ENCODE peak calls at places on chromosomes 5 and 9, in nine cellular contexts. B, G, L, E, D, T, O, A and M are unnamed samples.

GRCh38 chr5:69484891-69485290 is 7.7 kb upstream of the OCLN start:
- DNase-seq in B (no peak), G (no peak), L (no peak), E (no peak), D (no peak), T (peak), O (no peak), A (no peak), M (no peak)

GRCh38 chr5:112283943-112284342 is 135.1 kb downstream of the EPB41L4A start:
- DNase-seq in B (no peak), G (no peak), L (no peak), E (no peak), D (no peak), T (no peak), O (no peak), A (no peak), M (no peak)

GRCh38 chr5:23208959-23209431 is 298.4 kb upstream of the PRDM9 start:
- DNase-seq in B (peak), G (no peak), L (peak), E (no peak), D (peak), T (peak), O (peak), A (no peak), M (no peak)

GRCh38 chr5:148471379-148471778 is 87.6 kb downstream of the FBXO38 start:
- DNase-seq in B (no peak), G (no peak), L (no peak), E (no peak), D (no peak), T (no peak), O (no peak), A (no peak), M (no peak)

GRCh38 chr9:115413766-115414382 is 295.9 kb upstream of the TNC start:
- DNase-seq in B (no peak), G (no peak), L (no peak), E (no peak), D (no peak), T (no peak), O (no peak), A (no peak), M (no peak)

GRCh38 chr9:35598863-35599590 is 6.0 kb upstream of the TESK1 start:
- DNase-seq in B (no peak), G (no peak), L (no peak), E (no peak), D (no peak), T (no peak), O (no peak), A (peak), M (no peak)

GRCh38 chr5:128736567-128736966 is 198.5 kb upstream of the FBN2 start:
- DNase-seq in B (no peak), G (no peak), L (no peak), E (no peak), D (peak), T (no peak), O (no peak), A (no peak), M (no peak)

GRCh38 chr5:171520300-171521170 is 101.1 kb downstream of the FGF18 start:
- DNase-seq in B (no peak), G (no peak), L (no peak), E (no peak), D (peak), T (no peak), O (peak), A (peak), M (no peak)

GRCh38 chr5:19547640-19548039 is 440.4 kb downstream of the CDH18 start:
- DNase-seq in B (no peak), G (peak), L (no peak), E (no peak), D (no peak), T (no peak), O (no peak), A (no peak), M (no peak)

GRCh38 chr5:170430871-170431437 is 41.8 kb upstream of the KCNMB1 start:
- DNase-seq in B (no peak), G (no peak), L (no peak), E (no peak), D (no peak), T (no peak), O (no peak), A (no peak), M (no peak)

GRCh38 chr9:33139421-33140228 is 27.5 kb downstream of the B4GALT1 start:
- DNase-seq in B (no peak), G (peak), L (no peak), E (peak), D (no peak), T (no peak), O (peak), A (peak), M (no peak)

GRCh38 chr9:76161546-76161945 is 232.7 kb downstream of the RFK start:
- DNase-seq in B (no peak), G (peak), L (no peak), E (no peak), D (no peak), T (peak), O (peak), A (no peak), M (no peak)

GRCh38 chr5:32298056-32298420 is 14.7 kb downstream of the MTMR12 start:
- DNase-seq in B (no peak), G (no peak), L (no peak), E (no peak), D (no peak), T (no peak), O (no peak), A (no peak), M (no peak)

GRCh38 chr5:167940911-167941310 is 350.5 kb upstream of the WWC1 start:
- DNase-seq in B (no peak), G (no peak), L (no peak), E (no peak), D (no peak), T (no peak), O (no peak), A (no peak), M (no peak)

GRCh38 chr9:94881454-94881853 is 155.0 kb downstream of the AOPEP start:
- DNase-seq in B (no peak), G (no peak), L (no peak), E (no peak), D (no peak), T (no peak), O (no peak), A (no peak), M (no peak)

GRCh38 chr5:181204561-181205401 is at the start of gene TRIM7:
- DNase-seq in B (peak), G (peak), L (peak), E (peak), D (peak), T (no peak), O (peak), A (no peak), M (no peak)

GRCh38 chr9:135410831-135411473 is 68.6 kb upstream of the PPP1R26 start:
- DNase-seq in B (no peak), G (no peak), L (no peak), E (no peak), D (no peak), T (no peak), O (no peak), A (no peak), M (no peak)

GRCh38 chr5:86644843-86645242 is 27.1 kb downstream of the COX7C start:
- DNase-seq in B (no peak), G (no peak), L (no peak), E (no peak), D (no peak), T (no peak), O (no peak), A (no peak), M (no peak)

GRCh38 chr9:26800322-26800721 is 92.3 kb downstream of the CAAP1 start:
- DNase-seq in B (no peak), G (no peak), L (no peak), E (no peak), D (no peak), T (no peak), O (no peak), A (no peak), M (no peak)

GRCh38 chr5:5490774-5491347 is 68.4 kb downstream of the ICE1 start:
- DNase-seq in B (no peak), G (no peak), L (no peak), E (no peak), D (no peak), T (no peak), O (no peak), A (peak), M (no peak)

GRCh38 chr5:40046792-40047191 is 622.0 kb upstream of the DAB2 start:
- DNase-seq in B (no peak), G (peak), L (no peak), E (no peak), D (peak), T (no peak), O (no peak), A (no peak), M (no peak)

GRCh38 chr5:130034872-130035271 is 130.6 kb downstream of the CHSY3 start:
- DNase-seq in B (no peak), G (peak), L (no peak), E (no peak), D (no peak), T (no peak), O (no peak), A (no peak), M (no peak)

GRCh38 chr9:87116492-87116891 is 169.2 kb upstream of the GAS1 start:
- DNase-seq in B (no peak), G (no peak), L (no peak), E (no peak), D (no peak), T (no peak), O (no peak), A (no peak), M (no peak)

GRCh38 chr9:107142430-107142829 is 140.6 kb upstream of the RAD23B start:
- DNase-seq in B (no peak), G (no peak), L (no peak), E (no peak), D (no peak), T (no peak), O (no peak), A (no peak), M (no peak)

GRCh38 chr9:72623156-72623555 is 101.7 kb downstream of the TMC1 start:
- DNase-seq in B (no peak), G (no peak), L (no peak), E (no peak), D (peak), T (no peak), O (no peak), A (no peak), M (no peak)

DNA sequence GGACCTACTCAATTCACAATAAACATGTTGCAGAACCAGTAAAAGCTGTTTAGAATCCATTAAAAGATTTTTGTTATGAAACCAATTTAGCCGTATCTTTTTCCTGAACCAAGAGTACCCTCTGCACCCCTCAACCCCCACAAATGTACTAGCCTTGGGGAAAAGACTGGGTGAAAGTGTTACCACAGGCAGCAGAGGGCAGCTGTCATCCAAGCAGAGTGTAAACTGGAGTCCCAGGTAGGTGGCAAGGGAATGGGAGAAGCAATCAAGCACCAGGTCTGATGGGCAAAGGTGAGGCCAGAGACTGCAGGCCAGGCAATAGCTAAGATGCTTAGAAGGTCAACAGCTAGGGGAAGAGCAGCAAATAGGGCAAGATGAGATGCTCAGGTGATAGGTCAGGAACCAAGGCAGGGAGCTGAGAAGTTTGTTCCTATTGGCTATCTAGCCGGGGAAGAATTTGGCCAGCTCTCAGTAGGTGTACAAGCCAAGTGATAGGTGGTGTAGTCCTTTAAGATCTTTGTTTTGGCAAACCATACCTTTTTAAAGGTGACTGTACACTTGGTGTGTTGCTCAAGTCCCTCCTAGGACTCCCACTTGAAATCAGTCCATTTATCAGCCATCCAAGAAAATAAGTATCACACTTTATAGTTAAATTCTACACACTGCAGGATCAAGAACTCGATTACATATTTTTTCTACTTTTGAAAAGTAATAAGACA is 77.8 kb upstream of the CCDC112 start:
- DNase-seq in B (no peak), G (no peak), L (no peak), E (no peak), D (no peak), T (no peak), O (no peak), A (no peak), M (no peak)
- TF ChIP-seq CTCF in B (peak), G (no peak), L (no peak), E (no peak), D (no peak), T (no peak), O (no peak), A (no peak), M (no peak)

GRCh38 chr5:142324377-142324870 is 397 bp downstream of the SPRY4 start:
- DNase-seq in B (peak), G (no peak), L (no peak), E (no peak), D (peak), T (no peak), O (no peak), A (no peak), M (no peak)
- TF ChIP-seq CTCF in B (no peak), G (peak), L (peak), E (no peak), D (no peak), T (peak), O (peak), A (peak), M (no peak)

DNA sequence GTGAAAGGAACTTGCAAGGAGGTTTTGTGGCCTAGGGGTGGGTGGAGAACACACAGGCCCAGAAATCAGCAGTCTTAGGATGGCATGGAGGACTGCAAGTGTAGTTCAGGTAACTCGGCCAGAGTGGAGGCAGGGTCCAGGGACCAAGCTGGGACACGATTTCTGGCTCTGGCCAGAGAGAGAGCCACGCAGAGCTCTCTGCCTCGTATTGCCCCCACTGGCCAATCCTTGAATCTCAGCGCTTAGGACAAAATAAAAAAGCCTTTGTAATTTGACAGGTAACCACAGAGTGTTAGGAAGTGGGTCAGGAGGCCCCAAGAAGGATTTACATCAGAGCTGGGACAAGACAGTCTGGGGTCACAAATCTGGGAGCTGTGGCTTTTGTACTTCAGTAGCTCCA is 11.7 kb downstream of the MAP3K1 start:
- DNase-seq in B (peak), G (no peak), L (no peak), E (no peak), D (no peak), T (no peak), O (no peak), A (no peak), M (no peak)
- TF ChIP-seq CTCF in B (no peak), G (no peak), L (peak), E (no peak), D (no peak), T (peak), O (peak), A (peak), M (no peak)

GRCh38 chr9:113151696-113152630 is 1.2 kb downstream of the SLC31A2 start:
- DNase-seq in B (no peak), G (no peak), L (no peak), E (no peak), D (peak), T (no peak), O (no peak), A (no peak), M (no peak)
- TF ChIP-seq CTCF in B (no peak), G (no peak), L (no peak), E (no peak), D (no peak), T (no peak), O (no peak), A (no peak), M (no peak)

GRCh38 chr5:178120661-178121357 is 7.5 kb downstream of the N4BP3 start:
- DNase-seq in B (peak), G (peak), L (peak), E (peak), D (peak), T (peak), O (peak), A (peak), M (peak)
- TF ChIP-seq CTCF in B (peak), G (peak), L (peak), E (peak), D (peak), T (peak), O (peak), A (peak), M (peak)

GRCh38 chr5:103256178-103256577 is 2.4 kb upstream of the MACIR start:
- DNase-seq in B (no peak), G (no peak), L (no peak), E (no peak), D (no peak), T (no peak), O (peak), A (no peak), M (no peak)
- TF ChIP-seq CTCF in B (peak), G (peak), L (no peak), E (no peak), D (no peak), T (peak), O (peak), A (no peak), M (no peak)

DNA sequence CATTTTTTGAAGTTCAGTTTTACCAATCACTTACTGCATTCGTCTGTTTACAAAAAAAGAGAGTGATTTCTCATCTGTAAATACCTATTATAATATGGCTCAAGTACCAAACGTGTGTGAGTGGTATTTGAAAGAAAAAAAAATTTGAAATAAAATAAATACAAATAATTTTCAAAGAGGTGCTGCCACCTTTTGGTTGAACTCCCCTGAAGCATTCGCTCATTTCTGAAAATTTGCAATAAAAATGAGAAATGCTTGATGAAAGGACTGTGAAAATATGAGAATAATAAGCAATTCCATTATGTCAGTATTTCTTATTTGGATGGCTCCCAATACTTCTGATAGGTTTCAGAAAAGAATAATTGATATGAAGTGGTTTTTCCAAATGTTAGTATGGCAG is 409.9 kb downstream of the CTNND2 start:
- DNase-seq in B (no peak), G (no peak), L (no peak), E (no peak), D (no peak), T (no peak), O (no peak), A (no peak), M (no peak)
- TF ChIP-seq CTCF in B (peak), G (peak), L (peak), E (no peak), D (peak), T (peak), O (peak), A (no peak), M (peak)

GRCh38 chr9:128722380-128723351 is 1.3 kb downstream of the ZDHHC12 start:
- DNase-seq in B (no peak), G (no peak), L (no peak), E (no peak), D (no peak), T (no peak), O (no peak), A (no peak), M (no peak)

GRCh38 chr9:128727626-128728248 is 3.8 kb upstream of the ZDHHC12 start:
- DNase-seq in B (no peak), G (no peak), L (no peak), E (no peak), D (no peak), T (no peak), O (no peak), A (no peak), M (no peak)

GRCh38 chr9:128723352-128723865 is 518 bp downstream of the ZDHHC12 start:
- DNase-seq in B (peak), G (no peak), L (no peak), E (no peak), D (peak), T (no peak), O (no peak), A (no peak), M (no peak)

GRCh38 chr9:128723866-128724743 is at the start of gene ZDHHC12:
- DNase-seq in B (peak), G (peak), L (peak), E (peak), D (peak), T (peak), O (peak), A (peak), M (peak)

GRCh38 chr9:128724744-128725211 is 851 bp upstream of the ZDHHC12 start:
- DNase-seq in B (peak), G (peak), L (no peak), E (no peak), D (peak), T (peak), O (peak), A (peak), M (no peak)
- TF ChIP-seq CTCF in B (no peak), G (no peak), L (no peak), E (no peak), D (no peak), T (no peak), O (no peak), A (no peak), M (no peak)